ENCODE peak calls at places on chromosomes 12 and 14, in nine cellular contexts. V is GM23338, A is uterus, X is Peyer's patch, O is neural crest cell, D is GM12864, J is mesothelial cell of epicardium, Y is endodermal cell, I is GM13977. H is an unnamed sample.

GRCh38 chr14:20486700-20487401 is 17.6 kb downstream of the PNP start:
- DNase-seq in V (no peak), A (no peak), X (no peak), O (no peak), D (no peak), J (no peak), Y (no peak), I (no peak), H (no peak)

GRCh38 chr14:103519043-103519836 is 3.4 kb downstream of the CKB start:
- DNase-seq in V (no peak), A (peak), X (no peak), O (no peak), D (no peak), J (no peak), Y (no peak), I (peak), H (no peak)

GRCh38 chr14:77307099-77307496 is 13.6 kb downstream of the POMT2 start:
- DNase-seq in V (no peak), A (no peak), X (no peak), O (no peak), D (no peak), J (no peak), Y (no peak), I (no peak), H (no peak)

GRCh38 chr12:70178038-70178437 is 65.2 kb upstream of the CNOT2 start:
- DNase-seq in V (no peak), A (no peak), X (no peak), O (no peak), D (no peak), J (no peak), Y (no peak), I (no peak), H (no peak)

GRCh38 chr12:108302034-108302433 is 37.1 kb downstream of the CMKLR1 start:
- DNase-seq in V (no peak), A (no peak), X (no peak), O (no peak), D (no peak), J (no peak), Y (no peak), I (no peak), H (no peak)

GRCh38 chr12:2225736-2226135 is 172.9 kb downstream of the CACNA1C start:
- DNase-seq in V (no peak), A (no peak), X (no peak), O (no peak), D (no peak), J (no peak), Y (no peak), I (no peak), H (no peak)

GRCh38 chr12:71708658-71709057 is 22.8 kb downstream of the TMEM19 start:
- DNase-seq in V (no peak), A (no peak), X (no peak), O (no peak), D (no peak), J (no peak), Y (no peak), I (no peak), H (no peak)

GRCh38 chr12:89695830-89696229 is 12.8 kb downstream of the ATP2B1 start:
- DNase-seq in V (no peak), A (no peak), X (no peak), O (no peak), D (no peak), J (no peak), Y (no peak), I (no peak), H (no peak)

GRCh38 chr12:60172696-60173095 is 576.9 kb downstream of the SLC16A7 start:
- DNase-seq in V (no peak), A (no peak), X (no peak), O (no peak), D (no peak), J (no peak), Y (no peak), I (no peak), H (no peak)

GRCh38 chr12:68319988-68320623 is 12.1 kb downstream of the MDM1 start:
- DNase-seq in V (no peak), A (peak), X (no peak), O (no peak), D (no peak), J (no peak), Y (no peak), I (no peak), H (no peak)

GRCh38 chr14:32167907-32168306 is 33.9 kb upstream of the RNU6-7 start:
- DNase-seq in V (no peak), A (no peak), X (no peak), O (no peak), D (no peak), J (no peak), Y (no peak), I (no peak), H (no peak)

GRCh38 chr12:105378821-105379400 is 48.4 kb downstream of the C12orf75 start:
- DNase-seq in V (no peak), A (no peak), X (no peak), O (peak), D (no peak), J (no peak), Y (peak), I (no peak), H (no peak)

GRCh38 chr14:55328317-55328716 is 57.1 kb downstream of the FBXO34 start:
- DNase-seq in V (no peak), A (no peak), X (no peak), O (no peak), D (no peak), J (no peak), Y (no peak), I (no peak), H (no peak)

GRCh38 chr14:55706893-55707292 is 126.9 kb downstream of the KTN1 start:
- DNase-seq in V (no peak), A (no peak), X (no peak), O (no peak), D (no peak), J (no peak), Y (no peak), I (no peak), H (no peak)

GRCh38 chr12:98653866-98654493 is 8.9 kb downstream of the APAF1 start:
- DNase-seq in V (peak), A (no peak), X (no peak), O (no peak), D (no peak), J (no peak), Y (no peak), I (peak), H (peak)

GRCh38 chr14:100078997-100079561 is 13.9 kb downstream of the EVL start:
- DNase-seq in V (peak), A (no peak), X (peak), O (no peak), D (no peak), J (no peak), Y (peak), I (peak), H (peak)
- TF ChIP-seq CTCF in V (no peak), A (no peak), X (no peak), O (no peak), D (no peak), J (no peak), Y (peak), I (no peak), H (no peak)

GRCh38 chr12:29086325-29087271 is 62.5 kb upstream of the FAR2 start:
- DNase-seq in V (no peak), A (no peak), X (no peak), O (no peak), D (no peak), J (no peak), Y (peak), I (no peak), H (no peak)

DNA sequence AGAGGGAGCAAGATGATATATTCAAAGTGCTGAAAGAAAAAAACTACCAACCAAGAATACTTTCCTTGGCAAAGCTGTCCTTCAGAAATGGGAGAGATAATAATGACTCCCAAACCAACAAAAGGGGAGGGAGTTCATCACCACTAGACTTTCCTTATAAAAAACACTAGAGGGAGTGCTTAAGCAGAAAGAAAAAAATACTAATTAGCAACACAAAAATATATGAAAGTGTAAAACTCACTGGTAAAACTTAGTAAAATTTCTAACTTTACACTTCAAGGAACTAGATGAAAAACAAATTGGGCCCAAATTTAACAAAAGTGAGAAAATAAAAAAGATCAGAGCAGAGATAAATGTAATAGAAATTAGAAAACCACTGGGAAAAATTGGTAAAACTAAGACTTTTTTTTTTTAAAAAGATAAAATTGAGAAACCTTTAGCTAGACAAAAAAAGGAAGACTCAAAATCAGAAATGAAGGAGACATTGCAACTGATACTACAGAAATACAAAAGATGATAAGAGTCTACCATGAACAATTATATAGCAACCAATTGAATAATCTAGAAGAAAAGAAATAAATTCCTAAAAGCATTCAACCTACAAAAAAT is 60.4 kb upstream of the FAR2 start:
- DNase-seq in V (peak), A (no peak), X (no peak), O (no peak), D (no peak), J (no peak), Y (no peak), I (peak), H (no peak)
- TF ChIP-seq CTCF in V (peak), A (no peak), X (peak), O (peak), D (no peak), J (no peak), Y (peak), I (peak), H (peak)

GRCh38 chr12:53499261-53500118 is at the start of gene MAP3K12:
- DNase-seq in V (peak), A (peak), X (peak), O (peak), D (no peak), J (peak), Y (peak), I (peak), H (peak)
- TF ChIP-seq CTCF in V (no peak), A (no peak), X (no peak), O (no peak), D (peak), J (no peak), Y (no peak), I (peak), H (no peak)

GRCh38 chr12:10612954-10613333 is 465 bp downstream of the MAGOHB start:
- DNase-seq in V (peak), A (no peak), X (no peak), O (no peak), D (no peak), J (no peak), Y (peak), I (no peak), H (peak)

GRCh38 chr12:10610188-10610587 is 3.2 kb downstream of the MAGOHB start:
- DNase-seq in V (no peak), A (no peak), X (no peak), O (no peak), D (no peak), J (no peak), Y (no peak), I (no peak), H (no peak)

GRCh38 chr12:10612110-10612509 is 1.3 kb downstream of the MAGOHB start:
- DNase-seq in V (no peak), A (no peak), X (no peak), O (no peak), D (no peak), J (no peak), Y (no peak), I (no peak), H (no peak)

GRCh38 chr12:10613334-10614055 is at the start of gene MAGOHB:
- DNase-seq in V (peak), A (peak), X (peak), O (peak), D (peak), J (peak), Y (peak), I (peak), H (peak)

DNA sequence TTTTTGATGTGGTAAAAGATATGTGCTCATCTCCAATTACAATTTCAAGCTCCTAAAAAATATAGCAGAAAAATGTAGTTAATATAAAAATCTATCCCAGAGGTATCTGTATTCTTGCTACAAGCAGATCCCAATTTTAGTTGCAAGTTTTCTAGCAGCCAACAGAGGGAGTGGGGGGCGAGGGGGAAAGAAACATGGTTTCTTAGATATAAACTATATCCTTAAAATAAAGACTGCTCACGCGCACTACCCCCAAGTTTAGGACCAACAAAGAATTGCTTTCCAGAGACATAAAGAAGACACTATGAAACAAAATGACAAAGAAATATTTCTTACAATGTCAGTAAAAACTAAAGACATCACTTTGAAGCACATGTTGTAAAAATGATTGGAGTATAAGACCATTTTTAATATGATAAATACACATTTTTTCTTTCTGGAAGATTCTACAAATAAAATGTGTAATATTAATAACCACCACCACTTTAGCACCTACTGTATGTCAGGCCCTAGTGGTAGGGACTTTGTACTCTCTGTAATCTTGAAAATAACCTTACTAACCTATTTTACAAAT is 5.4 kb downstream of the MAGOHB start:
- DNase-seq in V (peak), A (no peak), X (no peak), O (no peak), D (no peak), J (no peak), Y (peak), I (no peak), H (no peak)
- TF ChIP-seq CTCF in V (peak), A (no peak), X (peak), O (peak), D (no peak), J (no peak), Y (peak), I (no peak), H (peak)

GRCh38 chr12:9851050-9851449 is 18.1 kb downstream of the CLEC2B start:
- DNase-seq in V (no peak), A (no peak), X (no peak), O (no peak), D (no peak), J (no peak), Y (no peak), I (no peak), H (no peak)

GRCh38 chr12:9851927-9852326 is 17.2 kb downstream of the CLEC2B start:
- DNase-seq in V (no peak), A (no peak), X (no peak), O (no peak), D (no peak), J (no peak), Y (no peak), I (no peak), H (no peak)

GRCh38 chr12:9856154-9856553 is 13.0 kb downstream of the CLEC2B start:
- DNase-seq in V (no peak), A (no peak), X (no peak), O (no peak), D (no peak), J (no peak), Y (no peak), I (no peak), H (no peak)
- TF ChIP-seq CTCF in V (no peak), A (no peak), X (no peak), O (no peak), D (no peak), J (no peak), Y (no peak), I (no peak), H (no peak)

DNA sequence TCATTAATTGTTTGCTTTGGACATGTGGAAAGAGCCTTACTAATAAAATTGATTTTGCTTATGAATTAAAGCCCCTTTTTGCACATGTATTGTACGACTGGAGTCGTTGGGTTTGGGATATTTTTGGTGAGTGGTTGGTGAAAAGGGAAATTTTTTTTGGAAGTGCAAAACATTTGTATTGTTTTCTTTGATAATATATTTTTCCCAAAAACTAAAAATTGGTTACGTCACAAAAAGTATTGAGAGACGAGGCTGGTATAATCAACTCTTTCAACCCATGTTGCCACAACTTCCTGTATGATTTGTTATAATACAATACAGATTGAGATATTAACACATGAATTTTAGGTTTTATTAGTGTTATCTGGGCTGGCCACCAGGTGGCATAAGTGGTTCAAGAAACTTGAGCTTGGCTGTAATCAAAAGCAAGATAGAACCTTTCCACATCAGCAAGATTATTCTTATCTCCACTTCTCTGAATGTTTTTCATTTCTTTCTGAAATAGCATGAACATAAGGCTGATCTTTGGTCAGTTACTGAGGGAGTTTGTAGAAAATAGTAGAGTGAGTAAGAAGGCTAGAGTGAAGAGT is 8.7 kb downstream of the NGDN start:
- DNase-seq in V (peak), A (peak), X (peak), O (peak), D (peak), J (peak), Y (peak), I (peak), H (peak)
- TF ChIP-seq CTCF in V (peak), A (peak), X (peak), O (peak), D (peak), J (peak), Y (peak), I (peak), H (peak)

GRCh38 chr12:110933326-110933974 is 13.1 kb upstream of the MYL2 start:
- DNase-seq in V (no peak), A (no peak), X (no peak), O (no peak), D (no peak), J (no peak), Y (peak), I (no peak), H (no peak)

GRCh38 chr12:110931315-110931728 is 10.9 kb upstream of the MYL2 start:
- DNase-seq in V (peak), A (no peak), X (no peak), O (no peak), D (no peak), J (no peak), Y (peak), I (no peak), H (no peak)

GRCh38 chr12:110930348-110931314 is 10.3 kb upstream of the MYL2 start:
- DNase-seq in V (no peak), A (no peak), X (no peak), O (no peak), D (no peak), J (no peak), Y (peak), I (no peak), H (no peak)

GRCh38 chr12:110934093-110934852 is 13.9 kb upstream of the MYL2 start:
- DNase-seq in V (peak), A (no peak), X (no peak), O (no peak), D (no peak), J (no peak), Y (peak), I (no peak), H (peak)

DNA sequence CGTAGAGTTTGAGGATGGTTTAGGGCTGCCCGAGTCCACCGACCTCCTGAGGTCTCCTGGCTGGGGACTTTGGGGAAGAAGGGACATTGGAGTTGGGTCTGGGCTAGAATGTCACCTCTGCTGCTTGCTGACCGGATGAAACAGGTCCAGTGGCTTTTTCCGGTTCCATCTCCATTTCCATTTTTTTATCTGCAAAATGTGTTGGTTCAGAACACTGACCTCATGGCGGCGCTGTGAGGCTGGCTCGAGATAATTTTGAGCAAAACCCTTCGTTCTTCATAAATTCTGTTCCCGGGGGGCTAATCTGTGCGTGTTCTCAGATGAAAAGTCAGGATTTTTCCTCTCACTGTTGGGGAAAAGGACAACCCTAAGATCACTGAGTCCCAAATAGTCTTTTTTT is 11.7 kb upstream of the MYL2 start:
- DNase-seq in V (peak), A (no peak), X (no peak), O (peak), D (no peak), J (no peak), Y (peak), I (no peak), H (peak)
- TF ChIP-seq CTCF in V (peak), A (no peak), X (no peak), O (peak), D (peak), J (peak), Y (peak), I (peak), H (peak)

DNA sequence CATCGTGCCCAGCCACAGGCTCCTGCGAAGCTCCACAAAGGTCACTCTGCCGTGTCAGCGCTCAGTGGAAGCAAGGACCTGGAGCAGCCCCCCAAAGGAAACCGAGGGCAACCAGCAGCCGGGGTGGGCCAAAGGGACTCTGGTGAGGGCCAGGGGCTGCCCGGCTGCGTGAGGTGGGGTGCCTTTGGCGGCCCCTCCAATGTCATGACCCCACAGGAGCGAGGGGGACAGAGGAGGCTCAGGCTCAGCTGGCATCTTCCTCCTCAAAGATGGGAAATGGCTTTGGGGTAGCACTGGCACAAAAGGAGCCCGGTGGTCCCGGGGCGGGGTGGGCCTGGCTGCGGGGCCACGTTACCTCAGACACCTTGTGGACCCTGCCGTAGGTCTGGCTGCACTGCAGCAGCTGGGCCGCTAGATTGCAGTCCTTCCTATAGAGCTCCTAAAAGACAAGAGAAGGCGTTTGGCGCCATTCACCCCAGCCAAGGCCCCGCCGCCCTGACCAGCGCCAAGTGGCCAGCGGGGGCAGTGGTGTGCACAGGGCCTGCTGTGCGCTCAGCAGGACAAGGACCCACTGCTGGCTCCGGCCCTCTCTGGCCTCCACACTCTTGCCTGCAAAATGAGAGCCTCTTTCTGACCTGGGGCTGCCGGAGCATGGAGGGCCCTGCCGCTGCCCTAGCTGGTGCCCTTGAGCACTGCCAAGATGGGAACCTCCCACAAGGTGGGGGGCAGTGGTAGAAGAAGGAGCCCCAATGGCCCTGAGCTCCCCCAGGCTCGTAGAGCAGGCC is 46.9 kb downstream of the BEGAIN start:
- DNase-seq in V (peak), A (peak), X (peak), O (peak), D (no peak), J (no peak), Y (peak), I (no peak), H (peak)
- TF ChIP-seq CTCF in V (peak), A (no peak), X (peak), O (peak), D (no peak), J (no peak), Y (peak), I (no peak), H (peak)

DNA sequence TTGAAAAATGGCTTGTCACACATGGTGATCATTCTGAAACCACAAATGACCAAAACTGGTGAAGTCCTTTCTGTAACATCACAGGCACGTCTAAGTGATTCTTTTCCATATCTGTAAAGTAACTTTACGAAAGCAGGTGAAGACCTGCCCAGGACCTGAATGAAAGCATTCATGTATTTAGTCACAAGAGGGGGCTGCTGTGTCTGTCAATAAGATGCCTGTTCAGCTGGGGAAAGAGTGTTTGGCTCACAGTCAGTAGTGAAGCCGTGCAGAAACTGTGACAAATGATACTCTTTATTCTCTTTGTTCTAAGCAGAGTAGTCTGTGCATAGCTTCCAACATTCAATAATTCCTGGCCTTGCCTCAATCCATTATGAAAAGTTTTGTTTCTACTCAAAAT is 373.5 kb upstream of the OR4E1 start:
- DNase-seq in V (peak), A (no peak), X (no peak), O (peak), D (no peak), J (no peak), Y (no peak), I (peak), H (peak)
- TF ChIP-seq CTCF in V (peak), A (peak), X (peak), O (peak), D (peak), J (no peak), Y (peak), I (peak), H (peak)

H was measured in neural progenitor cell.